ENCODE peak calls at places on chromosomes 12 and 14, in five cellular contexts. F, M, D, R and N are unnamed samples.

GRCh38 chr12:54131641-54132280 is 57.0 kb downstream of the SMUG1 start:
- DNase-seq in D (peak), F (no peak), R (no peak), M (no peak), N (peak)

GRCh38 chr14:24053548-24054323 is 1.9 kb downstream of the CARMIL3 start:
- DNase-seq in D (no peak), R (no peak), F (no peak), M (peak), N (no peak)

GRCh38 chr12:96876966-96877365 is 30.1 kb upstream of the NEDD1 start:
- DNase-seq in M (no peak), D (no peak), R (peak), F (no peak), N (no peak)

GRCh38 chr14:73026243-73026844 is 562 bp downstream of the ZFYVE1 start:
- DNase-seq in R (no peak), D (no peak), F (no peak), M (no peak), N (no peak)

GRCh38 chr14:91482278-91483023 is 27.7 kb downstream of the PPP4R3A start:
- DNase-seq in R (peak), F (no peak), D (no peak), M (no peak), N (no peak)

GRCh38 chr14:98928418-98928817 is 343.6 kb downstream of the BCL11B start:
- DNase-seq in F (no peak), M (no peak), R (no peak), D (no peak), N (no peak)

GRCh38 chr12:62604856-62605255 is 138.2 kb downstream of the MON2 start:
- DNase-seq in R (no peak), D (no peak), F (no peak), M (no peak), N (no peak)

GRCh38 chr12:84507914-84508313 is 404.7 kb downstream of the SLC6A15 start:
- DNase-seq in R (no peak), D (no peak), F (no peak), M (no peak), N (no peak)

GRCh38 chr12:127984386-127985055 is 282.4 kb upstream of the TMEM132C start:
- DNase-seq in D (no peak), F (no peak), R (peak), M (no peak), N (no peak)

GRCh38 chr12:90449611-90450010 is 505.4 kb downstream of the CCER1 start:
- DNase-seq in D (no peak), M (no peak), F (no peak), R (no peak), N (no peak)

GRCh38 chr12:75542942-75543341 is 31.5 kb upstream of the KRR1 start:
- DNase-seq in M (no peak), D (no peak), R (no peak), F (no peak), N (no peak)

GRCh38 chr12:1560704-1561103 is 33.7 kb downstream of the FBXL14 start:
- DNase-seq in D (no peak), R (no peak), M (no peak), F (no peak), N (no peak)

GRCh38 chr14:24327303-24327702 is 7.6 kb downstream of the ADCY4 start:
- DNase-seq in F (no peak), D (no peak), M (no peak), R (no peak), N (no peak)

GRCh38 chr14:66401447-66402095 is 84.6 kb upstream of the CCDC196 start:
- DNase-seq in F (no peak), D (no peak), R (peak), M (no peak), N (no peak)
- TF ChIP-seq CTCF in F (peak), D (peak), R (peak), M (no peak), N (peak)

GRCh38 chr12:103812789-103813188 is 28.2 kb downstream of the NT5DC3 start:
- DNase-seq in D (no peak), F (no peak), M (no peak), R (no peak), N (no peak)
- TF ChIP-seq CTCF in D (no peak), F (no peak), M (no peak), R (peak), N (peak)

DNA sequence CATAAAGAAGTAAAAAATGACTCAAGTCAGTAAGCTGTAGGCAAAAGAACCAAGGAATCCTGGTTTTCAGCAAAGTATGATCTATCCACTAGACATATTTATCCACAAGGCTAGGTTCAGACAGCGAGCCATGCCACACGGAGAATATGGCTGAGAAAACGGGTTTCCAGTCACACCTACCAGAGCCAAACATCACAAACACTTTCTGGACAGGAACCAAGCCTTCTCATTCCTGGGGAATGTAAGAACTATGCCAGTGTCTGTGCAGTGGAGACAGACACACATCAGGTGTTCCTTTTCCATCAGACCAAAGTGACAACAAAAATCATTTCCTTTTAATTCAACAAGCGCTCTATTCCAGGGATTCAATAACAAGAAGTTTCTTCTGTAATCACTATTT is 41.1 kb downstream of the AREL1 start:
- DNase-seq in M (no peak), R (peak), F (no peak), D (no peak), N (no peak)
- TF ChIP-seq CTCF in M (no peak), R (no peak), F (no peak), D (no peak), N (no peak)

DNA sequence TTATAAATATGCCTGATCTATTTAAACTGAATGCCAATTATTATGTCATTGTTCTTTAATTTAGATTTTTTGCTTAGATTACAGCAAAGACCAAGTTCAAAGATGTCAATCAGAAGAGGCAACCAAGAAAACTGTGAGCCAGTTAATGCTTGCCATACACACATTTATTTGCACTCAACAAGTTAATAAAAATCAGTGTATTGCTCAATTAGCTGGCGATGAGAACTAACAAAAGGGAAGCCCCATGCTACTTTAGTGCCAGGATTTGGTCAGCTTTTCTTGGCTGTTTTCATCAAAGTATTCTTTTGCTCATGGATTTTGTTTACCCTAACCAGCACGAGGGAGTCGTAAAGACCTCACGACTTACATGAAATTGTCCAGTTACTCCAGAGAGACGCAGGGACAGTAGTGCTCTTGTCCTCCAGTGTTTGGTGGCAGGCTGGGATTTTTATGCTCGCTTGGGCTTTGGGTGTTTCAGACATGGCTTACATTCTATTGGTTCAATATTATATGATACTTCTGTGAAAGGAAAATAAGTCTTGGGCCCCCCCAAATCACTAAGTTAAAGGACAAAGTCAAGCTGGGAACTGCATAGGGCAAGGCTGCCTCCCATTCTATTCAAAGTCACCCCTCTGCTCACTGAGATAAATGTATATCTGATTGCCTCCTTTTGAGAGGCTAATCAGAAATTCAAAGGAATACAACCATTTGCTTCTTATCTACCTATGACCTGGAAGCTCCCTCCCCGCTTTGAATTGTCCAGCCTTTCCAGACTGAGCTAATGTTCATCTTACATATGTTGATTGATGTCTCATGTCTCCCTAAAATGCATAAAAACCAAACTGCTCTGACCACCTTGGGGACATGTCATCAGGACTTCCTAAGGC is 7.4 kb upstream of the B4GALNT1 start:
- DNase-seq in R (no peak), M (no peak), D (no peak), F (no peak), N (no peak)
- TF ChIP-seq CTCF in R (no peak), M (no peak), D (no peak), F (no peak), N (no peak)

GRCh38 chr12:118304093-118304492 is 68.6 kb downstream of the TAOK3 start:
- DNase-seq in R (peak), F (no peak), D (no peak), M (no peak), N (no peak)

GRCh38 chr12:118302053-118302452 is 70.7 kb downstream of the TAOK3 start:
- DNase-seq in M (no peak), F (no peak), R (peak), D (no peak), N (no peak)

GRCh38 chr12:118297284-118297683 is 75.4 kb downstream of the TAOK3 start:
- DNase-seq in D (no peak), F (no peak), M (no peak), R (no peak), N (no peak)

DNA sequence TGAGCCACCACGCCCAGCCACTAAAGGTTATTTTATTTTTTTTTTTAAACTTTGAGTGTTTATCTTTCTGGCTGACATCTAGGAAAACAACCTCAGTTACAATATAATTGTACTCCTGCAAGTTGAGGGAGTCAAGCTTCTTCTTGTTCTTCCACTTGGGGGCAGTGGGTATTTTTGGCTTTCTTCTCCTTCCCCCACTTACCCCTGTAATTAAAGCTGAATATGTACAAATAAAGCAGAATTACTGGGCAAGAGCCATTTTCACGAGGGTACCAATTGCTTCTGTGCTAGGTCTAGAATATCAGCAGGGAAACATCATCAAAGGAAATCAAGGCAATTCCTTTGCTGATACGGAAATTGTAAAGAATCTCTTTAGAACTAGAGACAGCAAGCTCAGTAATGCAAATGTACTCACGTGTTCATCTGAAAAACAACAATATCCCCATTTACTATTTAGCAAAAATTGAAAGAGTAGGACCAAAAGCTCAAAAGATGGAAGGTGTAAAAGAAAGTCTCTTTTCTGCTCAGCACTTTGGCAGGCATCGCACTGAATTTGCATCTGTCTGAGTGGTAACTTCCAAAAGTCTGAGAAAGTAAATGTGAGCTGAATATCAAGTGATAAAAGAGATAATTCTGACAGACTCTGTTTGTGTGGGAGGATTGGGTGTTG is 72.8 kb downstream of the TAOK3 start:
- DNase-seq in D (no peak), R (no peak), M (no peak), F (no peak), N (no peak)
- TF ChIP-seq CTCF in D (no peak), R (no peak), M (no peak), F (peak), N (no peak)

GRCh38 chr12:11980133-11980532 is 90.6 kb upstream of the BCL2L14 start:
- DNase-seq in D (no peak), M (no peak), F (no peak), R (no peak), N (no peak)

GRCh38 chr12:11986165-11986564 is 84.6 kb upstream of the BCL2L14 start:
- DNase-seq in M (no peak), F (no peak), D (no peak), R (peak), N (no peak)

GRCh38 chr12:11978985-11979384 is 91.8 kb upstream of the BCL2L14 start:
- DNase-seq in R (peak), D (no peak), M (no peak), F (no peak), N (no peak)

GRCh38 chr12:11976005-11976404 is 94.7 kb upstream of the BCL2L14 start:
- DNase-seq in D (no peak), R (no peak), F (no peak), M (no peak), N (no peak)

DNA sequence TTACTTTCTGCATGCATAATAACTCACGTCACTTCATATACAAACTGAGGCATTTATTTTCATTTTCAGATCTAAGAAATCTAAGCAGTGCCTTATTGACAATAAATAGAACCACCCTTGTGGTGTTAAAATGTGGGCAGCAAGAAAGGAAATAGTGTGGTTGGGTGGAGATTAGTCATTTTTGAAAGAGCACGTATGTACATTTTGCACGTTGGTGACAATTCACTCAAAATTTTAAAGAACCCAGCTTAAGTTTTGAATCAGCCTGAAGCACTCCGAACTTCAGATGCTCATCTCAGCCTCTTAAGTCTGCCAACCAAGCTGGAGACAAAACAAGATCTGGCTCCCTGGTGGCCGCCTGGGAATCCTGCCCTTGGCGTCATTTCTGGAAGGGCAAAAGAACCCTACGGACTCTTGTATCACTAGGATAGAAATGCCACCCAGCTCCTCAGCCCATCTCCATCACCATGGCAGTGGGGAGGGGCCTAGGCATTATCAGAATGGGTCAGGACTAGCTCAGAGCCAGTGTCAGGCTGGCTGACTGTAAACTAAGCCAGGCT is 89.5 kb upstream of the BCL2L14 start:
- DNase-seq in R (peak), M (no peak), D (no peak), F (no peak), N (no peak)
- TF ChIP-seq CTCF in R (no peak), M (no peak), D (no peak), F (no peak), N (no peak)

DNA sequence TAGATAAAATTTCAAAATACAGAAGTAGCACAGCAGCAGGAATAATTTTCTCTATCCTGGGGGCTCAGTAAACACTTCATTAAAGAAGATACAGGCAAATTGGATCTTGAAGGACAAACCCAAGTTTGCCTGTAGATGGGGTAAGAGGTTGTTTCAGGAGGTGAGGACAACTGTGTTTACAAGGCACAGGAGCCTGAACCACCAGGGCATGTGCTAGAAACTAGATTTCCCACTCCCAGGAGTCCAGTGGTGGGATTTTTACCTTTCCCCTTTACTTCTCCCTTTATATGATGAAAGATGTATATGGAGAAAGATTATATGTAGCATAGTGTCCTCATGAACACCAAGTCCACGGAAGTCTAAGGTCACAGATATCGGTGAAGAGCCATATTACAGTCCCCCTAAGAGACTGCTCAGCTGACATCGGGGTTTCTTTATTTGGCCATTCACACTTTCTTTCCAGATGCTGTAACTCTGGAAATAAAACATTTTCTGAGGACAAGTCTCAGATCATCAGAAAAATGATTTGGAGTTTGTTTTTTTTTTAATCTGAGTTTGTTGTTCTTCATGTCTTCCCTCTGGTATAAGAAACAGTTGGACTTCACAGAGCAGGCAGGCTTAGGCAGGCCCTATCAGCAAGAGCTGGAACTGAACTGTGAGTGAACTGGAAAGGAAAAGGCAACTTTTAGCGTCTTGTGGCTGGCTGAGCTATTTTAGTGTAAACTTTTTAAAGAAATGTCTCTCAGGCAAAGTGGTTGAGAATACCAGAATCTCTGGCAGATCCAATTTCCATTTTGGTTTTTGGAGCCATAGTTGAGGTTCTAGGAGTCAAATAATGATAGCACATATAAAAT is 8.0 kb upstream of the EVL start:
- DNase-seq in F (no peak), M (no peak), R (peak), D (no peak), N (no peak)
- TF ChIP-seq CTCF in F (peak), M (peak), R (peak), D (no peak), N (no peak)

GRCh38 chr12:95004610-95005009 is 1.1 kb upstream of the NDUFA12 start:
- DNase-seq in R (no peak), M (no peak), F (no peak), D (no peak), N (no peak)
- TF ChIP-seq CTCF in R (no peak), M (no peak), F (no peak), D (no peak), N (no peak)

DNA sequence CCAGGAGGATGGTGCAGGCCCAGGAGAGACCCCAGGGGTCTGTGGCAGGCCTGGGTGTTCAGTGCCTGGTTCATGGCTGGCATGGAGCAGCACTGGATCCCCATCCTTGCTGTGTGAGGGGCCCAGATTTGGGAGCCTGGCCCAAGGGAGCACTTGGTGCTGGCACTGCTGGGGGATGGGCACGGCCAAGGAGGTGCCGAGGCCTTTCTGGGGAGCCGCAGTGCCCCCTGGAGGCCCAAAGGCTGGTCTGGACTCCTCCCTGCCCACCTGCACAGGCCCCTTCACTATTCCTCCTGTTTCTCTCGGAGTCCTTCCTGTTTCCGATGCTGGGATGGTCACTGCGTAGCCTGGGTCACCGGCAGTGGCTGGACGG is 48.6 kb downstream of the LRCOL1 start:
- DNase-seq in R (peak), D (peak), F (no peak), M (peak), N (peak)
- TF ChIP-seq CTCF in R (peak), D (no peak), F (peak), M (no peak), N (no peak)

GRCh38 chr12:107667464-107667863 is 18.1 kb upstream of the PWP1 start:
- DNase-seq in R (no peak), M (no peak), F (no peak), D (no peak), N (no peak)
- TF ChIP-seq CTCF in R (no peak), M (no peak), F (no peak), D (no peak), N (no peak)